ENCODE peak calls at places on chromosomes 7 and 10, in seven cellular contexts. One of them, this sample, is unnamed.

GRCh38 chr10:73788864-73789658 is 3.7 kb downstream of the ZSWIM8 start:
- DNase-seq in naive thymus-derived CD4-positive, alpha-beta T cell: no peak
- DNase-seq in T-helper 1 cell: no peak
- DNase-seq in stimulated activated CD4-positive, alpha-beta T cell treated with anti-CD3 and anti-CD28 coated beads, TNF-alpha, amount 100 ng/mL, for 24 hours: no peak
- DNase-seq in cardiac fibroblast: no peak
- DNase-seq in midbrain: no peak
- DNase-seq in H4: no peak
- DNase-seq in this sample: no peak

GRCh38 chr7:53500076-53500475 is 464.6 kb downstream of the POM121L12 start:
- DNase-seq in naive thymus-derived CD4-positive, alpha-beta T cell: no peak
- DNase-seq in T-helper 1 cell: no peak
- DNase-seq in stimulated activated CD4-positive, alpha-beta T cell treated with anti-CD3 and anti-CD28 coated beads, TNF-alpha, amount 100 ng/mL, for 24 hours: no peak
- DNase-seq in cardiac fibroblast: no peak
- DNase-seq in midbrain: no peak
- DNase-seq in H4: no peak
- DNase-seq in this sample: no peak

GRCh38 chr10:132790470-132790869 is 4.5 kb upstream of the NKX6-2 start:
- DNase-seq in naive thymus-derived CD4-positive, alpha-beta T cell: no peak
- DNase-seq in T-helper 1 cell: no peak
- DNase-seq in stimulated activated CD4-positive, alpha-beta T cell treated with anti-CD3 and anti-CD28 coated beads, TNF-alpha, amount 100 ng/mL, for 24 hours: no peak
- DNase-seq in cardiac fibroblast: no peak
- DNase-seq in midbrain: no peak
- DNase-seq in H4: no peak
- DNase-seq in this sample: no peak

GRCh38 chr7:41997151-41997550 is 239.9 kb downstream of the GLI3 start:
- DNase-seq in naive thymus-derived CD4-positive, alpha-beta T cell: no peak
- DNase-seq in T-helper 1 cell: no peak
- DNase-seq in stimulated activated CD4-positive, alpha-beta T cell treated with anti-CD3 and anti-CD28 coated beads, TNF-alpha, amount 100 ng/mL, for 24 hours: no peak
- DNase-seq in cardiac fibroblast: no peak
- DNase-seq in midbrain: no peak
- DNase-seq in H4: no peak
- DNase-seq in this sample: no peak

GRCh38 chr10:114042895-114043531 is 653 bp upstream of the ADRB1 start:
- DNase-seq in naive thymus-derived CD4-positive, alpha-beta T cell: no peak
- DNase-seq in T-helper 1 cell: no peak
- DNase-seq in stimulated activated CD4-positive, alpha-beta T cell treated with anti-CD3 and anti-CD28 coated beads, TNF-alpha, amount 100 ng/mL, for 24 hours: no peak
- DNase-seq in cardiac fibroblast: peak; percentile 22
- DNase-seq in midbrain: peak; percentile 55
- DNase-seq in H4: peak; percentile 50
- DNase-seq in this sample: no peak

GRCh38 chr7:142188846-142189245 is 69.0 kb downstream of the PRSS58 start:
- DNase-seq in naive thymus-derived CD4-positive, alpha-beta T cell: no peak
- DNase-seq in T-helper 1 cell: no peak
- DNase-seq in stimulated activated CD4-positive, alpha-beta T cell treated with anti-CD3 and anti-CD28 coated beads, TNF-alpha, amount 100 ng/mL, for 24 hours: no peak
- DNase-seq in cardiac fibroblast: peak; percentile 60
- DNase-seq in midbrain: peak; percentile 4
- DNase-seq in H4: no peak
- DNase-seq in this sample: no peak

GRCh38 chr7:20785211-20786048 is 1.3 kb downstream of the SP8 start:
- DNase-seq in naive thymus-derived CD4-positive, alpha-beta T cell: no peak
- DNase-seq in T-helper 1 cell: no peak
- DNase-seq in stimulated activated CD4-positive, alpha-beta T cell treated with anti-CD3 and anti-CD28 coated beads, TNF-alpha, amount 100 ng/mL, for 24 hours: no peak
- DNase-seq in cardiac fibroblast: no peak
- DNase-seq in midbrain: no peak
- DNase-seq in H4: peak; percentile 36
- DNase-seq in this sample: no peak

GRCh38 chr10:70364001-70364771 is 18.2 kb downstream of the LRRC20 start:
- DNase-seq in naive thymus-derived CD4-positive, alpha-beta T cell: peak; percentile 80
- DNase-seq in T-helper 1 cell: peak; percentile 78
- DNase-seq in stimulated activated CD4-positive, alpha-beta T cell treated with anti-CD3 and anti-CD28 coated beads, TNF-alpha, amount 100 ng/mL, for 24 hours: peak; percentile 79
- DNase-seq in cardiac fibroblast: peak; percentile 99
- DNase-seq in midbrain: peak; percentile 89
- DNase-seq in H4: peak; percentile 97
- DNase-seq in this sample: peak; percentile 91

GRCh38 chr10:114634607-114634974 is 23.5 kb downstream of the ABLIM1 start:
- DNase-seq in naive thymus-derived CD4-positive, alpha-beta T cell: no peak
- DNase-seq in T-helper 1 cell: no peak
- DNase-seq in stimulated activated CD4-positive, alpha-beta T cell treated with anti-CD3 and anti-CD28 coated beads, TNF-alpha, amount 100 ng/mL, for 24 hours: no peak
- DNase-seq in cardiac fibroblast: peak; percentile 80
- DNase-seq in midbrain: peak; percentile 43
- DNase-seq in H4: peak; percentile 94
- DNase-seq in this sample: peak; percentile 76

GRCh38 chr10:10914129-10914528 is 103.5 kb upstream of the CELF2 start:
- DNase-seq in naive thymus-derived CD4-positive, alpha-beta T cell: no peak
- DNase-seq in T-helper 1 cell: no peak
- DNase-seq in stimulated activated CD4-positive, alpha-beta T cell treated with anti-CD3 and anti-CD28 coated beads, TNF-alpha, amount 100 ng/mL, for 24 hours: no peak
- DNase-seq in cardiac fibroblast: peak; percentile 25
- DNase-seq in midbrain: no peak
- DNase-seq in H4: no peak
- DNase-seq in this sample: no peak

GRCh38 chr7:123425246-123425645 is 109.1 kb downstream of the IQUB start:
- DNase-seq in naive thymus-derived CD4-positive, alpha-beta T cell: no peak
- DNase-seq in T-helper 1 cell: no peak
- DNase-seq in stimulated activated CD4-positive, alpha-beta T cell treated with anti-CD3 and anti-CD28 coated beads, TNF-alpha, amount 100 ng/mL, for 24 hours: no peak
- DNase-seq in cardiac fibroblast: no peak
- DNase-seq in midbrain: no peak
- DNase-seq in H4: no peak
- DNase-seq in this sample: no peak

GRCh38 chr7:124030964-124031363 is 1.9 kb downstream of the TMEM229A start:
- DNase-seq in naive thymus-derived CD4-positive, alpha-beta T cell: no peak
- DNase-seq in T-helper 1 cell: no peak
- DNase-seq in stimulated activated CD4-positive, alpha-beta T cell treated with anti-CD3 and anti-CD28 coated beads, TNF-alpha, amount 100 ng/mL, for 24 hours: no peak
- DNase-seq in cardiac fibroblast: no peak
- DNase-seq in midbrain: no peak
- DNase-seq in H4: no peak
- DNase-seq in this sample: no peak

GRCh38 chr7:155844019-155844453 is 31.8 kb upstream of the SHH start:
- DNase-seq in naive thymus-derived CD4-positive, alpha-beta T cell: no peak
- DNase-seq in T-helper 1 cell: no peak
- DNase-seq in stimulated activated CD4-positive, alpha-beta T cell treated with anti-CD3 and anti-CD28 coated beads, TNF-alpha, amount 100 ng/mL, for 24 hours: no peak
- DNase-seq in cardiac fibroblast: no peak
- DNase-seq in midbrain: no peak
- DNase-seq in H4: no peak
- DNase-seq in this sample: no peak

GRCh38 chr10:130188195-130189175 is 52.3 kb downstream of the GLRX3 start:
- DNase-seq in naive thymus-derived CD4-positive, alpha-beta T cell: no peak
- DNase-seq in T-helper 1 cell: no peak
- DNase-seq in stimulated activated CD4-positive, alpha-beta T cell treated with anti-CD3 and anti-CD28 coated beads, TNF-alpha, amount 100 ng/mL, for 24 hours: no peak
- DNase-seq in cardiac fibroblast: no peak
- DNase-seq in midbrain: no peak
- DNase-seq in H4: no peak
- DNase-seq in this sample: no peak

This sample was measured in HFF-Myc.